ENCODE peak calls at places on chromosomes 7 and 10, in seven cellular contexts. Y, F, A, E, S, L and J are unnamed samples.

GRCh38 chr7:148650232-148650858 is 48.4 kb upstream of the CUL1 start:
- DNase-seq in A (no peak), E (no peak), L (no peak), S (no peak), F (no peak), Y (no peak), J (no peak)

GRCh38 chr7:16644987-16645592 is 464 bp downstream of the ANKMY2 start:
- DNase-seq in L (no peak), A (no peak), F (peak), S (peak), Y (peak), E (no peak), J (peak)

GRCh38 chr10:97408496-97408992 is 7.4 kb upstream of the RRP12 start:
- DNase-seq in E (no peak), Y (no peak), L (no peak), A (no peak), S (no peak), F (no peak), J (no peak)

GRCh38 chr10:33706746-33707145 is 372.3 kb upstream of the NRP1 start:
- DNase-seq in S (no peak), Y (no peak), L (no peak), F (no peak), A (no peak), E (no peak), J (no peak)

GRCh38 chr10:92177546-92177945 is 113.3 kb downstream of the CPEB3 start:
- DNase-seq in E (no peak), A (no peak), Y (no peak), F (no peak), S (no peak), L (no peak), J (no peak)

GRCh38 chr10:88209837-88210552 is 346.6 kb downstream of the PTEN start:
- DNase-seq in E (no peak), A (no peak), S (no peak), F (no peak), L (no peak), Y (no peak), J (no peak)

GRCh38 chr10:5960070-5960972 is 17.0 kb downstream of the IL15RA start:
- DNase-seq in A (no peak), E (no peak), L (no peak), Y (no peak), F (peak), S (no peak), J (peak)

GRCh38 chr7:24773646-24774045 is 16.4 kb upstream of the GSDME start:
- DNase-seq in Y (no peak), L (no peak), S (no peak), A (no peak), F (no peak), E (no peak), J (no peak)

GRCh38 chr7:108234281-108234680 is 104.1 kb upstream of the LAMB4 start:
- DNase-seq in E (no peak), L (no peak), Y (no peak), S (no peak), A (no peak), F (no peak), J (no peak)

GRCh38 chr10:83218205-83218604 is 921.1 kb upstream of the GHITM start:
- DNase-seq in Y (no peak), L (no peak), S (no peak), A (no peak), E (no peak), F (no peak), J (no peak)

GRCh38 chr10:125411724-125412123 is 251.4 kb upstream of the CTBP2 start:
- DNase-seq in E (no peak), Y (no peak), A (no peak), F (no peak), L (no peak), S (no peak), J (no peak)

GRCh38 chr7:32194537-32194936 is 124.3 kb upstream of the PDE1C start:
- DNase-seq in S (no peak), E (no peak), F (no peak), L (no peak), Y (no peak), A (no peak), J (no peak)

GRCh38 chr7:41977165-41977651 is 259.8 kb downstream of the GLI3 start:
- DNase-seq in E (no peak), A (no peak), S (no peak), Y (no peak), F (no peak), L (no peak), J (peak)

GRCh38 chr10:90313548-90314325 is 544.1 kb downstream of the HTR7 start:
- DNase-seq in F (no peak), E (no peak), Y (no peak), S (no peak), L (no peak), A (no peak), J (no peak)

GRCh38 chr7:102080371-102081243 is 206.1 kb upstream of the SH2B2 start:
- DNase-seq in S (no peak), L (no peak), E (no peak), F (no peak), Y (no peak), A (peak), J (peak)

GRCh38 chr10:31756131-31757119 is 172.2 kb downstream of the ARHGAP12 start:
- DNase-seq in E (no peak), F (no peak), Y (no peak), L (no peak), A (no peak), S (no peak), J (no peak)